ENCODE peak calls at places on chromosome 4, in four cellular contexts. C is IMR-90, I is A549, Z is K562. S is an unnamed sample.

GRCh38 chr4:139014391-139015268 is 951 bp upstream of the NOCT start:
- DNase-seq in C (peak; percentile 94), I (peak; percentile 84), Z (no peak), S (peak; percentile 64)

GRCh38 chr4:38366451-38366850 is 297.5 kb upstream of the KLF3 start:
- DNase-seq in C (no peak), I (no peak), Z (no peak), S (no peak)

GRCh38 chr4:173124209-173124865 is 44.3 kb upstream of the GALNT7 start:
- DNase-seq in C (no peak), I (no peak), Z (no peak), S (no peak)

GRCh38 chr4:80071643-80072606 is 1.1 kb downstream of the ANTXR2 start:
- DNase-seq in C (peak; percentile 22), I (peak; percentile 7), Z (peak; percentile 38), S (peak; percentile 6)

GRCh38 chr4:117001077-117001476 is 84.3 kb downstream of the TRAM1L1 start:
- DNase-seq in C (no peak), I (no peak), Z (no peak), S (no peak)

GRCh38 chr4:185881427-185881826 is 69.4 kb upstream of the SORBS2 start:
- DNase-seq in C (no peak), I (no peak), Z (no peak), S (no peak)

GRCh38 chr4:107183155-107183774 is 147.2 kb upstream of the DKK2 start:
- DNase-seq in C (peak; percentile 58), I (peak; percentile 52), Z (peak; percentile 50), S (peak; percentile 67)

GRCh38 chr4:1047106-1047975 is 35.9 kb downstream of the FGFRL1 start:
- DNase-seq in C (no peak), I (no peak), Z (no peak), S (no peak)

GRCh38 chr4:89724716-89725115 is 112.2 kb downstream of the SNCA start:
- DNase-seq in C (peak; percentile 91), I (no peak), Z (no peak), S (no peak)
- TF ChIP-seq MAZ in C (no peak), I (no peak), Z (no peak), S (no peak)

GRCh38 chr4:6658204-6658585 is 17.7 kb downstream of the MRFAP1 start:
- DNase-seq in C (no peak), I (no peak), Z (no peak), S (no peak)
- TF ChIP-seq MAZ in C (no peak), I (no peak), Z (no peak), S (no peak)

DNA sequence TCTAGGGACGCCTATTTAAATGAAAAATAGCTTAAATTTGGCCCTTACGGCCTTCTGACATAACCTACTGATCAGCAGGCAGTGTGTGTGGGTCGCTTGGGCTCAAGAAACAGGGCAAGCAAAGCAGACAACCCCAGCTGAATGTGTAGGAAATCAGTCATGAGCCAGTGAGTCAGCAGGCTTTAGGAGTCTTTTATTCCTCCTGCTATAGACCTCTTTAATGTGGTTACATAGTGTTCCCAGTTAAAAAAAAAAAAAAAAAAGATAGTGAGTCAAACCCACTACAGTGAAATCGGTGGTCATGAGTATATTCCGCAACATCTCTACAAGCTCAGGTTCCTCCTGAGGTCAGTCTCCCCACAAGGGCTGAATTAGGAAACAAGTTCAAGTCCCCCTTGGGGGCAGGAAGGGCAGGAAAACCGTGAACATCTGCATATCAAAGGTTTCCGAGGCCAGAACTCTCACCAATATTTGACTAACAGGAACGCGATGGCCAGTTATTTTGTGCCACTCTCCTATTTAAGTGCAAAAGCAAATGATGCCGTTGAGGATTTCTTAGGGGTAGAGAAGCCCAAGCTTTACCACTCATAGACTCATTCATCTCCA is 32.7 kb downstream of the ACSL1 start:
- DNase-seq in C (peak; percentile 96), I (peak; percentile 20), Z (no peak), S (peak; percentile 9)
- TF ChIP-seq MAZ in C (peak; percentile 24), I (no peak), Z (no peak), S (no peak)

DNA sequence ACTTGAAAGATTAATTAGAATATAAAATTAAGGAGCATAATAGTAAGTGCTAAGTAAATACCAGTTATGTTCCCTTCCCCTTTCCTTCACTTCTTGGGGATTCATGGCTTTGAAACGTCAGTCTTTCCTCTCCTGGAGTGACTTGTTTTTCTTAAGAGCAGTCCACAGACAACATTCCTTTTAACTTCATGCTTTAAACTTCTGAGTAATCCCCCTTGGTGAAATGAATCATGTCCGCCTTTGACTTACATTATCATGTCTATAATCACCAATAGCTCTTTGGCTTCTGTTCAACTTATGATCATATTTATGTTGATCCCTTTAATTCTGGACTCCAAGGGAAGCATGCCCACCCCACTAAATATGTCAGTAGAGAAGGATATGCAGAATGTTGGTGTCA is 1012.1 kb upstream of the SLIT2 start:
- DNase-seq in C (peak; percentile 66), I (no peak), Z (no peak), S (no peak)
- TF ChIP-seq MAZ in C (no peak), I (no peak), Z (no peak), S (no peak)

GRCh38 chr4:143728171-143728570 is 27.7 kb upstream of the FREM3 start:
- DNase-seq in C (peak; percentile 0), I (no peak), Z (no peak), S (no peak)
- TF ChIP-seq MAZ in C (no peak), I (no peak), Z (no peak), S (no peak)

S was measured in HepG2.